ENCODE peak calls at places on chromosomes 2 and 18, in six cellular contexts. R is NB4; J is colonic mucosa; U is CD8-positive, alpha-beta T cell; B is PC-9; F is AG09319. Z is an unnamed sample.

GRCh38 chr2:168798076-168798887 is 4.2 kb upstream of the NOSTRIN start:
- DNase-seq in J (peak; percentile 65), F (no peak), B (no peak), R (no peak), U (no peak), Z (no peak)

GRCh38 chr2:216791303-216791702 is 68.6 kb downstream of the TNP1 start:
- DNase-seq in F (no peak), R (no peak), U (no peak), J (no peak), B (no peak), Z (no peak)

GRCh38 chr2:3692375-3692774 is 11.0 kb upstream of the DCDC2C start:
- DNase-seq in J (no peak), F (no peak), B (no peak), U (no peak), R (peak; percentile 48), Z (no peak)

GRCh38 chr2:174965992-174966789 is 39.0 kb downstream of the CHN1 start:
- DNase-seq in J (no peak), B (no peak), U (no peak), F (no peak), R (no peak), Z (no peak)

GRCh38 chr2:42314892-42315468 is 46.0 kb downstream of the COX7A2L start:
- DNase-seq in F (peak; percentile 62), R (peak; percentile 79), U (no peak), J (no peak), B (no peak), Z (no peak)

GRCh38 chr2:149465873-149466272 is 121.7 kb downstream of the MMADHC start:
- DNase-seq in B (no peak), F (no peak), U (no peak), R (no peak), J (no peak), Z (no peak)

GRCh38 chr18:9617006-9617542 is 2.7 kb upstream of the PPP4R1 start:
- DNase-seq in J (no peak), B (no peak), U (no peak), R (peak; percentile 46), F (no peak), Z (no peak)

GRCh38 chr2:152585830-152586484 is 131.3 kb downstream of the PRPF40A start:
- DNase-seq in B (no peak), F (peak; percentile 93), J (no peak), U (no peak), R (peak; percentile 12), Z (no peak)

GRCh38 chr2:181305151-181306123 is 151.7 kb upstream of the ITGA4 start:
- DNase-seq in B (no peak), J (peak; percentile 24), F (no peak), U (peak; percentile 41), R (peak; percentile 98), Z (no peak)

GRCh38 chr2:7377861-7378569 is 460.8 kb downstream of the RNF144A start:
- DNase-seq in U (no peak), B (peak; percentile 2), R (no peak), J (no peak), F (no peak), Z (no peak)

GRCh38 chr2:80392446-80392845 is 87.9 kb upstream of the LRRTM1 start:
- DNase-seq in R (no peak), J (no peak), U (no peak), B (no peak), F (no peak), Z (no peak)

GRCh38 chr2:239156516-239157265 is 244.1 kb downstream of the HDAC4 start:
- DNase-seq in U (no peak), R (no peak), J (no peak), F (no peak), B (no peak), Z (no peak)

GRCh38 chr18:22342625-22343024 is 75.1 kb downstream of the CTAGE1 start:
- DNase-seq in U (peak; percentile 54), J (peak; percentile 73), F (no peak), R (no peak), B (peak; percentile 72), Z (no peak)

GRCh38 chr2:100791936-100792308 is 28.0 kb upstream of the NPAS2 start:
- DNase-seq in J (no peak), R (no peak), F (no peak), U (no peak), B (no peak), Z (no peak)

GRCh38 chr2:100796499-100797100 is 23.3 kb upstream of the NPAS2 start:
- DNase-seq in F (no peak), R (no peak), J (no peak), B (no peak), U (no peak), Z (no peak)

GRCh38 chr2:100793220-100793619 is 26.7 kb upstream of the NPAS2 start:
- DNase-seq in R (no peak), B (no peak), U (no peak), J (no peak), F (no peak), Z (no peak)

GRCh38 chr2:100791294-100791935 is 28.5 kb upstream of the NPAS2 start:
- DNase-seq in F (no peak), R (no peak), U (no peak), J (no peak), B (no peak), Z (no peak)

DNA sequence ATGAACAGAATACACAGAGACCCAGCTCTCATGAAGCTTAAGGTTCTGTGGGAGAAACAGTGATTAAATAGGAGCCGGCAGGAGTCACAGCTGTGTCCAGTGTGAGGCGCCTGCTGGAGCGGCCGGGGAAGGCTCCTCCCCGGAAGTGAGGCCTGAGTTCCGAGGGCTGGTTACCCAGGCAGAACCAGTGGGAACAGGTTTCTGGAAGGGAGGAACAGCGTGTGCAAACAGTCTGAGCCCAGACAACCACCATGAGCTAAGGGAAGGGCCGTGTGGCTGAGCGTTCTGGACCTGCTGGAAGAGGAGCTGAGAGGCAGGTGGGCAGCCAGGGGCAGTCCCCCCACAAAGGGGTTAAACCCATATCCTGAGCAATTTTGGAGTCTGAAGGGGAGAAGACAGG is 26.0 kb upstream of the NPAS2 start:
- DNase-seq in J (no peak), B (no peak), R (no peak), F (no peak), U (no peak), Z (no peak)
- TF ChIP-seq CTCF in J (no peak), B (no peak), R (no peak), F (no peak), U (no peak), Z (no peak)

DNA sequence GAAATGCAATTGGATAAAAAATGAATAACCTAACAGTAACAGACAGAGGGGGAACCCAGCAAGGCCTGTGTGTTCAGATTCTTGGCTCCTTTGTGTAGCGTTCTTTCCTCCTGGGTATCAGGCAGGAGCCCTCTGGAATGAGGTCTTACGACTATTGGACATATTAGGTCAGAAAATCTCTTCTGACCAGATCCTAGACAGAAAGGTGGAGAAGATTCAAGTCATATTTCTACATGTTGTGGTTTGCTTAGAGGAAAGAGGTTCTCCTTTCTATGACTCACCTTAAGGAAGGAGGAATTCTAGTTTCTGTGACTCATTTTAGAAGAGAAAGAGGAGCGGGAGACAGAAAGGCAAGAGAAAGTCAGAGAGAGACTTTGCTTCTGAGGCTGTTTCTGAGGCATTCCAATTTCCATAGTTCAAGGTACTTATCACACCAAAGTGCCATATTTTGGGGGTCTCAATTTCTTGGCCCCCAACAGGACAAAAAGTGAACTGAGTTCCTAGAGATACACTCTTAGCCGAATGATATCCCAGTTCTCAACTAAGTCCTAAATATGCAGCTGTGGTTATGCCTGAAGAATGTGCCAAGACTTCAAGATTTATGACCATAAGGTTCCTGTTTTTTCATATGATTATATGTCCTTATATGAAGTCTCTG is 618.6 kb downstream of the ZEB2 start:
- DNase-seq in F (peak; percentile 8), R (peak; percentile 27), J (no peak), U (no peak), B (peak; percentile 69), Z (no peak)
- TF ChIP-seq CTCF in F (no peak), R (no peak), J (no peak), U (no peak), B (no peak), Z (no peak)

DNA sequence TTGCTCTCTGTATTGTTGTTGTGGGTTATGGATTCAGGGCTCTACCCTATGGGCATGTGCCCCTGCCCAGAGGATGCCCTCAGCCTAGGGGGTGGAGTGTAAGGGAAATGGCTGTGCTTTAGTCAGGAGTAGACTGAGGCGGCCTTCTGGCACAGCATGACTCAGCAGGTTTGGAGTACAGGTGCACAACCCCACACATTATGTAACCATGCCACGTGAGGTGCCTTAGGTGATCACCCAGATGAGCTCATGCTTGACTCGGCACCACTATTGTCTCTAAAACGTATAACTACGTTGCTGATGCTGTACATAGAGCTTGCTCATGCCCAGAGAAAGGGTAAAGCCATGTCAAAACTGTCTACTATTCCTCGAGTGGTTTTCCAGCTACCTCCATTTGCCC is 48.3 kb upstream of the ZC3H15 start:
- DNase-seq in U (no peak), B (no peak), R (no peak), J (no peak), F (no peak), Z (no peak)
- TF ChIP-seq CTCF in U (no peak), B (no peak), R (no peak), J (no peak), F (no peak), Z (no peak)

DNA sequence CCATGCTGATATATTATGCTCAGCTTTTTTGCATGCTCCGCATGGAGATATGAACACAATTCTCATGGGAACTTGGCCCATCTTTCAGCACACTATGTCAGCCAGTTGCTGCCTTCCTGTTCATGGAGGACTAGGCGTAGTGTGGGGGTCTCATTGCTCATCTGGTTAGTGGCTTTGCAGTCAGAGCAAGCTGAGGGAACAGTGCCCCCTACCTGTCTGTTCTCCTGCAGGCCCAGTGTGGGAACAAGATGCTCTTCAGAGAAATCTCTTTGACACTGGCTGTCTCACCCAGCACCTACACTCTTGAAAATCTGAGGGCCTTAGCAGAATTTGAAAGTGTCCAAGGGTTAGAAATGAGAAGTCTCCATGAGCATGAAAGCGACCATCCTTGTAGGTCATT is 47.1 kb downstream of the SPTBN1 start:
- DNase-seq in J (peak; percentile 30), U (peak; percentile 35), R (peak; percentile 82), F (no peak), B (peak; percentile 10), Z (no peak)
- TF ChIP-seq CTCF in J (peak; percentile 42), U (peak; percentile 22), R (peak; percentile 84), F (peak; percentile 32), B (peak; percentile 68), Z (peak; percentile 51)

GRCh38 chr18:79724299-79725080 is 44.9 kb downstream of the CTDP1 start:
- DNase-seq in R (no peak), U (no peak), B (no peak), F (no peak), J (no peak), Z (no peak)

GRCh38 chr18:79723036-79723435 is 43.4 kb downstream of the CTDP1 start:
- DNase-seq in R (no peak), U (no peak), F (no peak), B (no peak), J (no peak), Z (no peak)

GRCh38 chr18:79725486-79725885 is 45.9 kb downstream of the CTDP1 start:
- DNase-seq in R (no peak), B (no peak), U (no peak), J (no peak), F (no peak), Z (no peak)

GRCh38 chr18:79726721-79727120 is 47.1 kb downstream of the CTDP1 start:
- DNase-seq in J (no peak), B (no peak), F (no peak), R (no peak), U (no peak), Z (no peak)

DNA sequence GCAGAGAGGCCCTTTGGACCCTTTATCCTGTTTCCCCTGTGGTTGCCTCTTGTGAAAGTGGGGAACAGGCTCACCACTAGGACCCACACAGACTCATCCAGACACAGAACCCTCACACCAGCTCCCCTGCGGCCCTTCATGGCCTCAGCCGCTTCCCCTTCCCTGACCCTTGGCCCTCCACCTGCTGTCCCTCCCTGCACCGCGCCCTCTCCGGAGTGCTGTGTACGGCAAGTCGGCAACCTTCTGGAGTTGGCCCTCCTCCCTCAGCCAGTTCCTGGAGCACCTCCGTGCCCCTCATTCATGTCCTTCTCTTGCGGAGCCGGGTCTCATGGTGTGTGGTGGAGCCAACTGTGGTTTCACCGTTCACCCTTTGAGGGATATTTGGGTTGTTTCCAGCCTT is 44.0 kb downstream of the CTDP1 start:
- DNase-seq in R (no peak), B (no peak), J (no peak), U (no peak), F (no peak), Z (no peak)
- TF ChIP-seq CTCF in R (no peak), B (no peak), J (no peak), U (no peak), F (no peak), Z (no peak)